ENCODE peak calls at places on chromosomes 4 and X, in four cellular contexts. L is mesenchymal stem cell; F is RCC 7860; Y is stimulated activated CD4-positive, alpha-beta T cell treated with anti-CD3 and anti-CD28 coated beads, Interleukin-2, amount 100 ng/mL, for 24 hours. C is an unnamed sample.

GRCh38 chrX:2581296-2581695 is 80.5 kb upstream of the DHRSX start:
- DNase-seq in L (no peak), F (no peak), Y (no peak), C (no peak)

GRCh38 chrX:17608898-17609297 is 128.4 kb upstream of the SCML1 start:
- DNase-seq in L (no peak), F (no peak), Y (no peak), C (no peak)

GRCh38 chrX:150680974-150681373 is 12.2 kb upstream of the MTMR1 start:
- DNase-seq in L (no peak), F (no peak), Y (no peak), C (peak)

GRCh38 chr4:169080970-169081369 is 70.9 kb upstream of the CBR4 start:
- DNase-seq in L (peak), F (no peak), Y (no peak), C (no peak)

GRCh38 chr4:1416051-1416947 is 10.1 kb upstream of the NKX1-1 start:
- DNase-seq in L (no peak), F (no peak), Y (no peak), C (no peak)

GRCh38 chrX:118807151-118808017 is 16.2 kb upstream of the ZCCHC12 start:
- DNase-seq in L (peak), F (peak), Y (peak), C (peak)

GRCh38 chr4:102180080-102180479 is 165.2 kb downstream of the SLC39A8 start:
- DNase-seq in L (peak), F (no peak), Y (no peak), C (no peak)

GRCh38 chr4:77154074-77154473 is 2.9 kb upstream of the CCNG2 start:
- DNase-seq in L (no peak), F (no peak), Y (no peak), C (no peak)

GRCh38 chr4:94848326-94848725 is 90.6 kb downstream of the BMPR1B start:
- DNase-seq in L (no peak), F (no peak), Y (no peak), C (no peak)

GRCh38 chr4:150773032-150773431 is 191.1 kb downstream of the MAB21L2 start:
- DNase-seq in L (no peak), F (no peak), Y (no peak), C (no peak)

GRCh38 chrX:129665916-129666644 is 11.3 kb upstream of the APLN start:
- DNase-seq in L (peak), F (peak), Y (no peak), C (peak)